ENCODE peak calls at places on chromosomes 16 and 17, in four cellular contexts. C is astrocyte of the spinal cord, Z is AG09309, G is IMR-90. V is an unnamed sample.

GRCh38 chr17:49910094-49910857 is 58.7 kb upstream of the DLX4 start:
- DNase-seq in Z (no peak), C (no peak), G (no peak), V (no peak)

GRCh38 chr17:69857412-69857835 is 217.6 kb upstream of the KCNJ16 start:
- DNase-seq in G (peak; percentile 95), C (peak; percentile 86), Z (peak; percentile 92), V (no peak)

GRCh38 chr16:57651344-57652333 is 16.5 kb upstream of the ADGRG3 start:
- DNase-seq in C (no peak), Z (no peak), G (no peak), V (no peak)

GRCh38 chr16:46974352-46974751 is 878 bp upstream of the DNAJA2 start:
- DNase-seq in Z (no peak), C (no peak), G (no peak), V (no peak)

GRCh38 chr16:19168173-19169080 is at the start of gene SYT17:
- DNase-seq in Z (no peak), G (no peak), C (no peak), V (peak; percentile 59)

GRCh38 chr16:56506941-56507340 is 12.9 kb downstream of the BBS2 start:
- DNase-seq in G (peak; percentile 80), Z (peak; percentile 20), C (peak; percentile 59), V (no peak)

GRCh38 chr17:37327341-37328090 is 48.3 kb upstream of the C17orf78 start:
- DNase-seq in Z (peak; percentile 95), G (peak; percentile 94), C (peak; percentile 73), V (no peak)

GRCh38 chr16:86298166-86299131 is 211.9 kb upstream of the FOXF1 start:
- DNase-seq in G (peak; percentile 88), Z (no peak), C (no peak), V (no peak)

GRCh38 chr17:12261354-12261753 is 240.7 kb downstream of the MAP2K4 start:
- DNase-seq in Z (no peak), C (no peak), G (no peak), V (no peak)

DNA sequence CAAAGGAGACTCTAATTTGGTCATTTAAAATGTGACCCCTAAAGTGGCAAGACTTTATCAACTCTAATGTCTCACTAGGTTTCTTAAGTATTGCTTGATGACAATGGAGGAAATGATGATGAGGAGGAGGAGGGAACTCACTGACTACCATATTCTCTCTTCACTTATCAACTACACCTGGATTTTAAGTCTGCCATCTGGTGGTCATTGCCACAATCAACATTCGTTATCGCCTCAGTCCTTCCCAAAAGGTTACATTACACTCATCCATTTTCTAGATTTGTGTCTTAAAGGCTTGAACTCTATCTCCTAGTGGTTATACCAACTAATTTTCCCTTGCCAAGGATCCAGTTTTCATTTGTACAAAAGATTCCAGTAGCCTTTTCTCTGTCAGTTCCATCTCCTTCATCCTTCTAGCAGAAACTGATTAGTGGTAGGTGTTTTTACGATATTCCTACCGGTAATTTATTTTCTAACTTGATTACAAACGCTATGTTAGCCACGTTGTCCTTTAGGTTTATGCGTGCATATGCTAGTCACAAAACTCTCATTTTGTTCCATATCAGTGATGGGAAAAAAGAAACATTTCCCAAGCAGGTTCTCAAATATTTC is 114.6 kb upstream of the NOG start:
- DNase-seq in Z (no peak), G (peak; percentile 25), C (peak; percentile 15), V (no peak)
- TF ChIP-seq CTCF in Z (peak; percentile 37), G (peak; percentile 48), C (peak; percentile 45), V (peak; percentile 37)

DNA sequence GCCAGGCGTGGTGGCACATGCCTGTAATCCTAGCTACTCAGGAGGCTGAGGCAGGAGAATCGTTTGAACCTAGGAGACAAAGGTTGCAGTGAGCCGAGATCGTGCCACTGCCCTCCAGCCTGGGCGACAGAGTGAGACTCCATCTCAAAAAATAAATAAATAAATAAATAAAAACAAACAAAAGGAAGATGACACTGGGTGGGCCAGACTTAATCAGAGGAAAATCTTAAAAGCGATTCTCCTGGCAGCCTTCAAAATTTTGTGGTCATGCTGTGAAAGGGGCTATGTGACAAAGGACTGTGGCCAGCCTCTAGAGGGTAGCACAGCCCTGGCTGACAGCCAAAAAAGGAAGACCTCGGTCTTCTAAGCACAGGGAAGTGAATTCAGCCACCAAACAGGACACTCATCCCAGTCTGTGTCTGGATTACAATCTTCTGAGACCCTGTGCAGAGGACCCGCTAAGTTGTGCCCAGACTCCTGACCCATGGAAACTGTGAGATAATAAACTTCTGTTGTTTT is 391.1 kb downstream of the CNTNAP4 start:
- DNase-seq in C (no peak), Z (no peak), G (no peak), V (no peak)
- TF ChIP-seq CTCF in C (no peak), Z (no peak), G (no peak), V (no peak)

DNA sequence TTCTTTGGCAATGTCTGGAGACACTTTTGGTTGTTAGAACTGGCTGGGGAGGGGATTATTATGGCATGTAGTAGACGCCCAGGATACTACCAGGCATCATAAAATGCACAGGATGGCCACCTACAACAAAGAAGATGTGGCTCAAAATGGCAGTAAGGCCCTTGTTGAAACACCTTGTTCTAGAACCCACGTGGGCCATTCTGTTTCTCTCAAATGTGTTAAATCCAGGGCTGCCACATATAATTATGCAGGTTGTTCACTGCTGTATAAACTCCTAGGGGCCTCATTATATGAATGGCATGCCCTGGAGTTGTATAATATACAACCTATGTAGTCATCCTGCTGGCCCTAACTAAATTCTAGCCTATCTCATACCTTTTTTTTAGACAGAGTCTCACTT is 123.5 kb upstream of the HAS3 start:
- DNase-seq in G (no peak), Z (no peak), C (no peak), V (no peak)
- TF ChIP-seq CTCF in G (no peak), Z (no peak), C (no peak), V (no peak)

GRCh38 chr16:2529061-2529931 is 1.9 kb downstream of the CEMP1 start:
- DNase-seq in C (no peak), Z (no peak), G (peak; percentile 12), V (no peak)
- TF ChIP-seq CTCF in C (no peak), Z (no peak), G (no peak), V (no peak)

GRCh38 chr16:3182608-3183444 is 5.2 kb upstream of the OR1F1 start:
- DNase-seq in C (peak; percentile 39), Z (no peak), G (peak; percentile 55), V (peak; percentile 68)
- TF ChIP-seq CTCF in C (peak; percentile 45), Z (peak; percentile 57), G (peak; percentile 41), V (peak; percentile 36)

V was measured in lower lobe of right lung.